ENCODE peak calls at places on chromosome 7, in nine cellular contexts. Z is fibroblast of the aortic adventitia, C is tibial artery, P is MM.1S, Y is OCI-LY7, G is mucosa of descending colon, R is RWPE1, N is GM06990, V is hepatocyte. D is an unnamed sample.

GRCh38 chr7:16711730-16712129 is 41.8 kb upstream of the TSPAN13 start:
- DNase-seq in Z (peak), C (no peak), P (no peak), Y (no peak), G (no peak), R (no peak), N (no peak), V (no peak), D (no peak)

GRCh38 chr7:88101769-88102168 is 118.1 kb downstream of the SRI start:
- DNase-seq in Z (no peak), C (no peak), P (no peak), Y (no peak), G (no peak), R (no peak), N (no peak), V (no peak), D (no peak)

GRCh38 chr7:40232242-40232929 is 97.6 kb downstream of the SUGCT start:
- DNase-seq in Z (peak), C (no peak), P (peak), Y (peak), G (peak), R (peak), N (peak), V (peak), D (peak)

GRCh38 chr7:44347546-44348114 is 22.2 kb upstream of the CAMK2B start:
- DNase-seq in Z (peak), C (no peak), P (no peak), Y (no peak), G (no peak), R (no peak), N (no peak), V (no peak), D (no peak)

GRCh38 chr7:95476904-95477594 is 8.7 kb upstream of the ASB4 start:
- DNase-seq in Z (peak), C (peak), P (peak), Y (peak), G (peak), R (peak), N (no peak), V (peak), D (peak)

GRCh38 chr7:47447621-47448349 is 134.1 kb downstream of the TNS3 start:
- DNase-seq in Z (no peak), C (no peak), P (no peak), Y (no peak), G (no peak), R (no peak), N (no peak), V (no peak), D (no peak)

GRCh38 chr7:70042533-70042932 is 444.3 kb downstream of the AUTS2 start:
- DNase-seq in Z (peak), C (no peak), P (peak), Y (no peak), G (no peak), R (no peak), N (no peak), V (peak), D (no peak)

GRCh38 chr7:133060016-133060415 is 21.9 kb downstream of the CHCHD3 start:
- DNase-seq in Z (no peak), C (no peak), P (no peak), Y (no peak), G (no peak), R (no peak), N (no peak), V (no peak), D (no peak)

GRCh38 chr7:134283972-134284371 is 32.8 kb downstream of the SLC35B4 start:
- DNase-seq in Z (no peak), C (no peak), P (no peak), Y (no peak), G (no peak), R (no peak), N (no peak), V (no peak), D (no peak)

DNA sequence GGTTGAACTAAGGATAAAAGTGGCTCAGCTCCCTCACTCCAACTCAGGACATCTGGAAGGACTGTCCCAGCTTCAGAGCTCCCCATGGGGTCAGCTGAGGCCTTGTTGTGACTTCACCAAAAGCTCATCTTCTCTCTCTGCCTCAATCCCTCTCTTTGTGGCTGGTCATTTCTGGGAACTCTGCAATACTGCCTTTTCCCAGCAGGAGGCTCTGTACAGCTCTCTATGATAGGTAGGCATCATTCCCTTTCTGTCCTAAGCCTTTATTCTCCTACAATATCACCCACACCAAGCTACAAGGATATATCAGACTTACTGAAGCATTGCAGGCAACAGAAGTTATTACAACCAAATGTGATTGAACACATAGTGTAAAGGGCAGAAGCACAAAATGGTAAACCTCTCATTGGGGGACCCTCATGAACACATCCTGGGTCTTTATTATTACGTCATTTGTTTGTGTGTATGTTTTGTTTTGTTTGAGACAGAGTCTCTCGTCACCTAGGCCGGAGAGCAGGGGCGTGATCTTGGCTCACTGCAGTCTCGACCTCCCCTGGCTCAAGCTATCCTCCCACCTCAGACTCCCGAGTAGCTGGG is 36.7 kb upstream of the PRPS1L1 start:
- DNase-seq in Z (peak), C (no peak), P (peak), Y (peak), G (peak), R (no peak), N (no peak), V (peak), D (no peak)
- TF ChIP-seq CTCF in Z (peak), C (peak), P (peak), Y (peak), G (peak), R (no peak), N (peak), V (peak), D (peak)

DNA sequence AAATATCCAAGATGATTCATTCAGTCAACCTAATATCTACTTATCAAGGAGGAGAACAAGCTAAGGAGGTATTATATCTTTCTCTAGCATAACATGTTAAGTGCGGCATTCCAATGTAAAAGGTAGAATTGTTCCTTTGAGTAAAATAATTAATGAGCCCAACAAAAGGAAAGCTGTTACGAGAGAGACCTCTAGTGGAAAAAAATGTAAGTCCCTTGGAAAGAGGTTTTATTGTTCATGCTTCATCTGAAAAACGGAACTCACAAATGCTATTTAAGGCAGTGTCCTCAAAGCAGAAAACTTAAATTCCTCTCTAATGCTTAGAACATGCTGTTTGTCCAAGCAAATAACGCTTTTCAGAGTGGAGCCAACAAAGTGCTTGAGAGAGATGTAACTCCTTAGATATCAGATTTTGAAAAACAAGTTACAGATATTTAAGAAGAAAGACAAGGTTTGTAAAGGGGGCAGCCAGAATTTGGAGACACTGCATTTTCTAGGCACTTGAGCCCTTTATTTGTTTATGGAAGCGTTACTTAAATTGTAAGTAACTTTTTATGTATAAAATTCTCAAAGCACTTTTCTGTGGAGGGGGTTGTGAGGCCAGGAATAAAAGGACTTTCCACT is 119.9 kb downstream of the TFEC start:
- DNase-seq in Z (peak), C (no peak), P (peak), Y (peak), G (no peak), R (peak), N (no peak), V (peak), D (no peak)
- TF ChIP-seq CTCF in Z (peak), C (peak), P (peak), Y (peak), G (no peak), R (peak), N (peak), V (peak), D (peak)

DNA sequence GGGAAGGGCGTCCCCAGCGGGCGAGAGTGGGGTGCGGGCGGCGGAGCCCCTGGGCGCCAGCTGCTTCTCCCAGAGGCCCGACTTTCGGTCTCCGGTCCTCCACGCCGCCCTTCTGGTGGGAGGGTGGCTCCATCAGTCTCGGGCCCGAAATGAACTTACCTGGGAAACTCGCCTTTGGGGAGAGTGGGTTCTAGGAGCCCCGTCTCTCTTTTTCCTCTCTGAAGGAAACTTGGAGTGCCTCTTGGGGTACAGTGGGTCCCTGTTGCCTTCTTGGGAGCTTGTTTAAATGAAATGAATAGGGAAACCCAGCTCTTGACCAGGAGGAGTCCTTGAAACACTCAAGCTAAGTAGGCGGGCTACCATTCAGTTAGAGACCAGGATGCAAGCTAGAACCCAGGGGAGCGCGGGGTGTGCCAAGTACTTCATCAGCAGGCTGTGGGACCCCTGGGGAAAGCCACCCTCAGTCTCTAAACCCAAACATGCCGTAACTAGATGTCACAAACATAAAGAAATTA is 1.3 kb downstream of the SLC26A4 start:
- DNase-seq in Z (no peak), C (no peak), P (no peak), Y (no peak), G (no peak), R (no peak), N (no peak), V (no peak), D (no peak)
- TF ChIP-seq CTCF in Z (no peak), C (no peak), P (no peak), Y (no peak), G (no peak), R (peak), N (no peak), V (peak), D (no peak)

GRCh38 chr7:27377988-27378387 is 135.4 kb downstream of the EVX1 start:
- DNase-seq in Z (no peak), C (no peak), P (no peak), Y (no peak), G (no peak), R (no peak), N (no peak), V (no peak), D (no peak)
- TF ChIP-seq CTCF in Z (no peak), C (no peak), P (no peak), Y (no peak), G (no peak), R (no peak), N (no peak), V (no peak), D (no peak)

GRCh38 chr7:29113384-29114102 is 32.8 kb downstream of the CPVL start:
- DNase-seq in Z (peak), C (no peak), P (peak), Y (peak), G (peak), R (peak), N (no peak), V (peak), D (no peak)
- TF ChIP-seq CTCF in Z (peak), C (no peak), P (peak), Y (peak), G (no peak), R (no peak), N (no peak), V (peak), D (no peak)

GRCh38 chr7:36764929-36765328 is 40.6 kb upstream of the AOAH start:
- DNase-seq in Z (no peak), C (no peak), P (no peak), Y (no peak), G (no peak), R (no peak), N (no peak), V (no peak), D (no peak)
- TF ChIP-seq CTCF in Z (no peak), C (no peak), P (no peak), Y (no peak), G (no peak), R (no peak), N (no peak), V (no peak), D (no peak)

GRCh38 chr7:111010833-111011232 is 80.1 kb upstream of the LRRN3 start:
- DNase-seq in Z (no peak), C (no peak), P (no peak), Y (no peak), G (no peak), R (no peak), N (no peak), V (peak), D (no peak)
- TF ChIP-seq CTCF in Z (no peak), C (no peak), P (no peak), Y (no peak), G (no peak), R (no peak), N (no peak), V (no peak), D (no peak)

GRCh38 chr7:126790763-126791162 is 462.0 kb downstream of the GRM8 start:
- DNase-seq in Z (no peak), C (no peak), P (no peak), Y (no peak), G (no peak), R (no peak), N (no peak), V (no peak), D (no peak)
- TF ChIP-seq CTCF in Z (no peak), C (no peak), P (peak), Y (peak), G (no peak), R (no peak), N (no peak), V (no peak), D (no peak)

D was measured in GM13976.